ENCODE peak calls at places on chromosomes 6 and 20, in six cellular contexts. H is left ventricle myocardium inferior; B is H9; W is heart left ventricle; L is GM23248; A is CD4-positive, alpha-beta memory T cell. J is an unnamed sample.
A peak's percentile ranks its signal among the peaks of the same experiment; 100 is the strongest.

GRCh38 chr6:17816921-17817611 is 110.3 kb upstream of the NUP153 start:
- DNase-seq in L (peak; percentile 23), A (no peak), H (no peak), W (no peak), B (no peak), J (no peak)

GRCh38 chr20:48787861-48788375 is 39.9 kb downstream of the PREX1 start:
- DNase-seq in L (peak; percentile 83), W (no peak), B (no peak), H (no peak), A (no peak), J (no peak)

GRCh38 chr6:170285482-170285881 is 5.4 kb downstream of the DLL1 start:
- DNase-seq in W (peak; percentile 38), A (no peak), L (no peak), B (no peak), H (no peak), J (no peak)

GRCh38 chr6:101001607-101002006 is 120.5 kb upstream of the ASCC3 start:
- DNase-seq in B (no peak), L (no peak), A (no peak), H (no peak), W (no peak), J (no peak)

GRCh38 chr6:121504227-121504626 is 68.8 kb downstream of the GJA1 start:
- DNase-seq in L (peak; percentile 87), B (no peak), W (no peak), A (no peak), H (no peak), J (peak; percentile 70)

GRCh38 chr20:63011798-63012197 is 5.0 kb upstream of the BHLHE23 start:
- DNase-seq in A (no peak), W (no peak), L (no peak), B (no peak), H (no peak), J (no peak)

GRCh38 chr20:58893355-58894151 is 41.0 kb downstream of the GNAS start:
- DNase-seq in A (no peak), B (no peak), L (peak; percentile 85), H (no peak), W (no peak), J (no peak)

GRCh38 chr20:41196653-41197225 is 59.4 kb downstream of the PLCG1 start:
- DNase-seq in W (no peak), L (no peak), H (no peak), B (no peak), A (no peak), J (no peak)

GRCh38 chr6:686528-686927 is 6.4 kb downstream of the EXOC2 start:
- DNase-seq in W (no peak), A (no peak), H (no peak), B (no peak), L (no peak), J (no peak)

GRCh38 chr20:44728835-44729342 is 13.7 kb downstream of the CCN5 start:
- DNase-seq in B (peak; percentile 71), W (peak; percentile 78), A (no peak), H (peak; percentile 64), L (peak; percentile 93), J (peak; percentile 85)

GRCh38 chr6:52976591-52977035 is 18.5 kb downstream of the GSTA4 start:
- DNase-seq in W (no peak), H (no peak), B (no peak), A (no peak), L (no peak), J (no peak)

GRCh38 chr6:13024616-13025015 is 303.7 kb downstream of the TBC1D7 start:
- DNase-seq in B (no peak), A (no peak), H (no peak), L (no peak), W (no peak), J (no peak)

GRCh38 chr6:160005861-160006540 is 37.1 kb downstream of the IGF2R start:
- DNase-seq in H (peak; percentile 47), W (peak; percentile 72), B (no peak), L (peak; percentile 66), A (no peak), J (no peak)

GRCh38 chr6:4941782-4942672 is 61.8 kb downstream of the RPP40 start:
- DNase-seq in A (no peak), L (peak; percentile 93), H (no peak), W (no peak), B (no peak), J (peak; percentile 96)

GRCh38 chr6:123316733-123317323 is 319.9 kb downstream of the TRDN start:
- DNase-seq in H (no peak), A (no peak), W (no peak), B (no peak), L (peak; percentile 39), J (no peak)

GRCh38 chr6:142943746-142944125 is 1.2 kb downstream of the HIVEP2 start:
- DNase-seq in W (no peak), B (no peak), H (no peak), A (peak; percentile 67), L (peak; percentile 64), J (peak; percentile 57)
- H3K27me3 ChIP-seq in W (no peaks in the 10 kb centered on the region), B (no peaks in the 10 kb centered on the region), H (no peaks in the 10 kb centered on the region), A (no peaks in the 10 kb centered on the region), L (no peaks in the 10 kb centered on the region), J (no peaks in the 10 kb centered on the region)

GRCh38 chr6:66054967-66055366 is 347.9 kb upstream of the EYS start:
- DNase-seq in H (no peak), B (no peak), L (no peak), W (no peak), A (no peak), J (no peak)

GRCh38 chr6:66051812-66052211 is 344.8 kb upstream of the EYS start:
- DNase-seq in L (no peak), H (no peak), W (no peak), B (no peak), A (no peak), J (no peak)

GRCh38 chr6:66057034-66057433 is 350.0 kb upstream of the EYS start:
- DNase-seq in H (no peak), A (no peak), B (no peak), L (no peak), W (no peak), J (no peak)
- H3K27ac ChIP-seq in H (no peak overlapping the region), A (no peak overlapping the region), B (no peak overlapping the region), L (no peak overlapping the region), W (no peak overlapping the region), J (no peak overlapping the region)

GRCh38 chr20:51092238-51092822 is 69.4 kb upstream of the KCNG1 start:
- DNase-seq in H (no peak), A (no peak), B (no peak), L (no peak), W (no peak), J (no peak)
- H3K27me3 ChIP-seq in H (peaks cover 97% of the 10 kb centered on the region), A (peaks cover 25% of the 10 kb centered on the region), B (no peaks in the 10 kb centered on the region), L (peaks cover 81% of the 10 kb centered on the region), W (peaks cover 86% of the 10 kb centered on the region), J (peaks cover 66% of the 10 kb centered on the region)

DNA sequence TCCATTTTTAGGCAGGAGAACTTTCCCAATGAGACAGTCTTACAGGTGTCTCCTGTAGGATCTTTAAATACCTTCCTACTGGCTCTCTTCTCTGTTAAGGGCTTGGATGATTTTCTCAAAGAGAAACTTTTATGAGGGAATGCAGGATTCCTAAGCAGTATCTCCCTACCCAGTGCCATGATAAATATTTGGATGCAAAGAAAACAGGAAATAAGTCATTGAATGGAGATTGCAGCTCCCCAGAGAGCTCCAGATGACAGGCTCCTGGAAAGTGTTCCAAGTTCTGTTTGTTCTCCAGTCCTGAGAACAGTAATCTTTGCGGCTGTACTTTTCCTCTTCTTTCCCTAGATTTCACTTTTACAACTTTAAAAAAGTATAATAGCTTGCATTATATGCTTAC is 2.4 kb upstream of the SCGN start:
- DNase-seq in H (no peak), B (no peak), A (no peak), W (no peak), L (no peak), J (no peak)
- H3K27ac ChIP-seq in H (peak overlapping the region; percentile 10), B (no peak overlapping the region), A (no peak overlapping the region), W (no peak overlapping the region), L (no peak overlapping the region), J (no peak overlapping the region)

DNA sequence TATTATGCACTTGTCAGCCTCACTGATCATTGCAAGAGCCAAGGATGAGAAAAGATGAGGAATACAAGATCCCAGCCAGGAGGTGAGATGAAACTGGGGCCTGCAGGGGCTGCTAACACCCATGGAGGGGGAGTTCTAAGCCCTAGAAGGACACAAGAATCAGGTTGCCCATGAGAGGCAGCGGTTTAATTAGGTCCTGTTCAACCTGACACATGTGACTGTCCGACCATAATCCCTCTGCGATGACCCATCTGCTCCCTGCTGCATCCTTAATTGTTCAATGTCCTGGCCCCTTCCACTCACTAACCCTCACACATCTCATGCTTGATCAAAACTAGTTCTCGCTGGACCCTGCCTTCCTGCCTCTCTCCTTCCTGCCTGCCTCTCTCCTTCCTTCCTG is 52.2 kb upstream of the NNAT start:
- DNase-seq in W (no peak), A (no peak), B (no peak), H (no peak), L (no peak), J (no peak)
- H3K27me3 ChIP-seq in W (no peaks in the 10 kb centered on the region), A (no peaks in the 10 kb centered on the region), B (no peaks in the 10 kb centered on the region), H (peaks cover 6% of the 10 kb centered on the region), L (peaks cover 38% of the 10 kb centered on the region), J (peaks cover 49% of the 10 kb centered on the region)

GRCh38 chr6:16104624-16105023 is 24.3 kb upstream of the MYLIP start:
- DNase-seq in H (no peak), W (no peak), B (no peak), A (no peak), L (no peak), J (no peak)
- H3K27ac ChIP-seq in H (no peak overlapping the region), W (no peak overlapping the region), B (no peak overlapping the region), A (no peak overlapping the region), L (no peak overlapping the region), J (no peak overlapping the region)

GRCh38 chr6:21807299-21807698 is 213.7 kb downstream of the SOX4 start:
- DNase-seq in A (no peak), W (no peak), B (no peak), L (no peak), H (no peak), J (no peak)

GRCh38 chr6:21811484-21811883 is 217.9 kb downstream of the SOX4 start:
- DNase-seq in B (no peak), W (no peak), L (no peak), A (no peak), H (no peak), J (no peak)

GRCh38 chr6:21808045-21808470 is 214.5 kb downstream of the SOX4 start:
- DNase-seq in W (no peak), B (no peak), H (peak; percentile 22), A (no peak), L (peak; percentile 87), J (no peak)

GRCh38 chr6:21804941-21805610 is 211.5 kb downstream of the SOX4 start:
- DNase-seq in A (no peak), L (no peak), H (no peak), W (no peak), B (no peak), J (no peak)

DNA sequence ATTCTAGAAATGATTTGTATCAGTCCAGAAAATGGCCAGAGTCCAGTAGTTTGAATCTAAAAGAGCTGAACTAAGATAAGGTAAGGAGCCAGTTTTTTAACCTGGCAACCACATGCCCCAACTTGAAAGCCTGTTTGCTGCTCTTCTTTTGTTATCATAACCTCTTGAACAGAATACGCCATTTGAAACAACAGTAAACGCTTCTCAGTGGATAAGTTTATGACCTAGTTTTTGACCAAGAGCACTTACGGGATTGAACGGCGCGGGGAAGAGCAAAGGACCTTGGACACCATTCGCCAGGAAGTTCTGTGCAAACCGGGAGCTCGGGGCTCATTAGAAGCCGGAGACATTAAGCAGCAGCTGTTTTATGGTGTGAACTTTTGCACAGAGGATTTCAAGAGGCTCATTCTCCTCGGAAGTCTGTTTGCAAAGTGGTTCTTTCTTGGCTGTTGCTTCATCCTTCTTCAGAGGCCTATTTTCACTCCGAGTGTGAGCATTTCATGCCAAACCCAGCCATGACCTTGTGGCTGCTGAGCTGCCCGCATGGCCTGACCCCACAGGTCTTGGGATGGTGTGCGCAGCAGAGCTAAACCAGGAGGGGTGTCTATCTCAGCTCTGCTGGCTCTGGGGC is 215.1 kb downstream of the SOX4 start:
- DNase-seq in B (no peak), W (no peak), A (no peak), L (peak; percentile 22), H (no peak), J (peak; percentile 24)
- H3K27me3 ChIP-seq in B (no peaks in the 10 kb centered on the region), W (no peaks in the 10 kb centered on the region), A (no peaks in the 10 kb centered on the region), L (no peaks in the 10 kb centered on the region), H (no peaks in the 10 kb centered on the region), J (no peaks in the 10 kb centered on the region)